ENCODE peak calls at places on chromosome 16, in nine cellular contexts. B is cardiac muscle cell, O is SK-N-SH, F is fibroblast of lung, N is neural progenitor cell, M is esophagus muscularis mucosa, Y is gastrocnemius medialis, K is PC-9, W is WERI-Rb-1. R is an unnamed sample. For H3K27me3, the result is how much of the 10 kb centered on the place peaks cover.

GRCh38 chr16:65961491-65962143 is 404.9 kb upstream of the CDH5 start:
- DNase-seq in N (no peak), O (no peak), Y (no peak), M (no peak), K (no peak), F (no peak), W (no peak), B (no peak), R (no peak)

GRCh38 chr16:50591800-50592771 is 43.9 kb downstream of the NKD1 start:
- DNase-seq in W (no peak), Y (no peak), M (no peak), F (no peak), N (no peak), B (no peak), K (no peak), O (peak), R (no peak)

GRCh38 chr16:84396537-84397008 is 28.2 kb downstream of the ATP2C2 start:
- DNase-seq in W (no peak), N (peak), B (peak), F (no peak), M (no peak), K (peak), Y (no peak), O (no peak), R (peak)

GRCh38 chr16:84970447-84971127 is 40.7 kb downstream of the ZDHHC7 start:
- DNase-seq in W (peak), O (peak), M (no peak), B (peak), N (peak), Y (peak), K (peak), F (peak), R (no peak)

GRCh38 chr16:89971495-89972243 is 23.1 kb downstream of the DEF8 start:
- DNase-seq in O (no peak), F (no peak), Y (no peak), W (no peak), N (no peak), B (no peak), M (no peak), K (no peak), R (peak)

GRCh38 chr16:3070608-3071111 is 5.2 kb downstream of the IL32 start:
- DNase-seq in N (no peak), M (no peak), Y (no peak), W (no peak), F (no peak), O (no peak), K (no peak), B (no peak), R (no peak)

GRCh38 chr16:73217654-73218053 is 169.7 kb upstream of the ZFHX3 start:
- DNase-seq in M (no peak), O (no peak), Y (no peak), F (no peak), B (no peak), W (no peak), K (no peak), N (peak), R (no peak)

GRCh38 chr16:48907906-48908634 is 298.1 kb upstream of the N4BP1 start:
- DNase-seq in W (no peak), F (no peak), M (no peak), B (no peak), N (no peak), Y (no peak), K (no peak), O (no peak), R (peak)

GRCh38 chr16:27377666-27378485 is 24.1 kb upstream of the IL21R start:
- DNase-seq in F (no peak), M (no peak), B (no peak), O (no peak), W (no peak), N (no peak), Y (no peak), K (no peak), R (no peak)

GRCh38 chr16:88601313-88602036 is 31.3 kb downstream of the ZC3H18 start:
- DNase-seq in W (no peak), N (no peak), Y (no peak), O (no peak), B (no peak), F (no peak), M (no peak), K (no peak), R (no peak)

GRCh38 chr16:84375773-84376172 is 7.4 kb downstream of the ATP2C2 start:
- DNase-seq in K (no peak), N (no peak), W (no peak), F (no peak), Y (no peak), M (no peak), B (no peak), O (no peak), R (no peak)

GRCh38 chr16:88842308-88842756 is 14.4 kb downstream of the GALNS start:
- DNase-seq in K (no peak), F (no peak), O (no peak), M (no peak), Y (no peak), N (no peak), B (no peak), W (no peak), R (no peak)

GRCh38 chr16:776824-777223 is 11.4 kb downstream of the RPUSD1 start:
- DNase-seq in W (no peak), K (no peak), F (no peak), M (no peak), O (no peak), N (no peak), Y (no peak), B (no peak), R (no peak)

GRCh38 chr16:89574681-89575246 is 794 bp upstream of the CPNE7 start:
- DNase-seq in W (no peak), B (peak), F (peak), Y (no peak), O (no peak), N (peak), M (no peak), K (peak), R (no peak)

GRCh38 chr16:569445-570254 is at the start of gene PIGQ:
- DNase-seq in M (peak), F (peak), O (peak), W (peak), B (peak), K (peak), N (peak), Y (peak), R (no peak)

GRCh38 chr16:84383106-84383505 is 14.8 kb downstream of the ATP2C2 start:
- DNase-seq in N (no peak), W (no peak), B (no peak), M (no peak), F (no peak), K (no peak), Y (no peak), O (no peak), R (no peak)

GRCh38 chr16:9479008-9479407 is 387.6 kb downstream of the HAPSTR1 start:
- DNase-seq in K (no peak), W (no peak), F (no peak), Y (no peak), O (no peak), M (no peak), B (no peak), N (no peak), R (no peak)

GRCh38 chr16:50548659-50549560 is 714 bp downstream of the NKD1 start:
- DNase-seq in F (no peak), W (peak), B (peak), K (no peak), O (peak), N (peak), M (no peak), Y (no peak), R (no peak)

GRCh38 chr16:1981972-1982574 is 804 bp upstream of the NOXO1 start:
- DNase-seq in O (no peak), K (peak), F (no peak), B (no peak), N (no peak), Y (no peak), M (no peak), W (peak), R (no peak)

GRCh38 chr16:706189-707061 is 824 bp upstream of the FBXL16 start:
- DNase-seq in O (no peak), F (no peak), M (no peak), K (no peak), W (no peak), N (peak), Y (no peak), B (no peak), R (no peak)

GRCh38 chr16:77657016-77657415 is 65.3 kb upstream of the NUDT7 start:
- DNase-seq in F (peak), Y (no peak), W (no peak), N (peak), O (no peak), K (no peak), B (peak), M (no peak), R (no peak)

GRCh38 chr16:68331879-68332410 is 21.1 kb downstream of the PRMT7 start:
- DNase-seq in W (no peak), K (no peak), M (no peak), Y (no peak), O (no peak), F (peak), B (no peak), N (no peak), R (no peak)

GRCh38 chr16:2482181-2483107 is 7.5 kb downstream of the TBC1D24 start:
- DNase-seq in W (peak), N (no peak), B (peak), F (peak), O (peak), K (no peak), Y (peak), M (no peak), R (no peak)

GRCh38 chr16:73713817-73714495 is 582.7 kb upstream of the PSMD7 start:
- DNase-seq in O (peak), M (peak), Y (no peak), W (peak), K (no peak), N (peak), F (peak), B (peak), R (no peak)

GRCh38 chr16:3059041-3059722 is 6.3 kb upstream of the IL32 start:
- DNase-seq in N (peak), Y (peak), F (peak), O (peak), B (peak), K (peak), W (peak), M (peak), R (no peak)

GRCh38 chr16:72474511-72475123 is 302.7 kb upstream of the PMFBP1 start:
- DNase-seq in M (no peak), N (no peak), F (peak), W (no peak), K (no peak), Y (no peak), B (peak), O (no peak), R (peak)

GRCh38 chr16:85187447-85187846 is 75.2 kb upstream of the CIBAR2 start:
- DNase-seq in K (no peak), M (no peak), N (peak), W (no peak), Y (no peak), B (no peak), F (no peak), O (no peak), R (no peak)

GRCh38 chr16:53908731-53909130 is 204.8 kb downstream of the FTO start:
- DNase-seq in M (no peak), F (peak), K (no peak), Y (no peak), O (no peak), B (no peak), W (no peak), N (no peak), R (no peak)

GRCh38 chr16:68869492-68870084 is 26.3 kb downstream of the TANGO6 start:
- DNase-seq in F (no peak), K (no peak), M (no peak), O (no peak), W (no peak), N (no peak), B (no peak), Y (no peak), R (no peak)

GRCh38 chr16:88833086-88833485 is 21.4 kb upstream of the APRT start:
- DNase-seq in F (no peak), N (no peak), M (no peak), O (no peak), W (no peak), B (no peak), K (no peak), Y (no peak), R (no peak)

GRCh38 chr16:88060524-88061219 is 109.4 kb downstream of the BANP start:
- DNase-seq in O (no peak), N (peak), M (no peak), W (no peak), F (no peak), B (no peak), K (no peak), Y (no peak), R (no peak)

GRCh38 chr16:84726079-84726669 is 26.4 kb downstream of the USP10 start:
- DNase-seq in K (peak), M (peak), O (peak), Y (peak), N (peak), F (peak), B (peak), W (peak), R (no peak)

GRCh38 chr16:15716694-15717447 is 66.8 kb downstream of the NDE1 start:
- DNase-seq in O (no peak), F (no peak), W (no peak), M (no peak), Y (no peak), K (no peak), B (no peak), N (no peak), R (no peak)

GRCh38 chr16:19223235-19223847 is 55.3 kb downstream of the SYT17 start:
- DNase-seq in W (peak), Y (no peak), F (no peak), O (no peak), B (peak), K (no peak), N (peak), M (no peak), R (no peak)

GRCh38 chr16:15434425-15435215 is at the start of gene BMERB1:
- DNase-seq in Y (peak), N (peak), W (peak), K (peak), F (peak), M (no peak), O (peak), B (peak), R (peak)

GRCh38 chr16:4513086-4513860 is 25.3 kb downstream of the CDIP1 start:
- DNase-seq in B (no peak), N (no peak), Y (no peak), W (no peak), K (no peak), M (no peak), O (no peak), F (no peak), R (no peak)

GRCh38 chr16:4512473-4512872 is 26.1 kb downstream of the CDIP1 start:
- DNase-seq in W (no peak), Y (no peak), O (no peak), M (no peak), B (no peak), N (no peak), K (no peak), F (peak), R (no peak)

GRCh38 chr16:4515611-4516233 is 22.9 kb downstream of the CDIP1 start:
- DNase-seq in F (no peak), Y (no peak), O (no peak), W (no peak), M (no peak), N (no peak), K (no peak), B (peak), R (no peak)

GRCh38 chr16:4514606-4515005 is 24.0 kb downstream of the CDIP1 start:
- DNase-seq in W (no peak), B (no peak), M (no peak), K (no peak), N (no peak), F (no peak), O (no peak), Y (no peak), R (no peak)

DNA sequence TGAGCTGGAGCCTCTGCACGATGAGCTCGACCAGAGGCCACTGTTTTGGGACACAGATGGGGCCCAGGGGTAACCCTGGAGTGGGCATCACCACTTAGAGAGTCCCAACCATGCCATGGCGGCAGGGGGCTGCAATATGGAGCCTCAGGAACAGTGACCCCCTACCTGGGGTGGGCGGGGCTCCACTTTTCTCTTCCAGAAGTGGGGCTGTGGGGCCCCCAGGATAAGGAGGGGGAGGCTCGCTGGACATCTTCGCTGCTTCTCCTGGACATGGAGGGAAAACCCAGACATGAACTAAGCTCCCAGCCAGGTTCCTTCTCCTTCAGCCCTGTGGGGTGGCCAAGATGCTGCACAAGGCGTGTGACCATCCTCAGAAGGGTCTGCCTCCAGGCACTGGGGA is 24.7 kb downstream of the CDIP1 start:
- DNase-seq in B (no peak), N (no peak), Y (no peak), K (no peak), M (no peak), F (no peak), W (no peak), O (no peak), R (no peak)
- H3K27ac ChIP-seq in B (no peak), N (no peak), Y (no peak), K (no peak), M (peak), F (no peak), W (no peak), O (no peak), R (no peak)

GRCh38 chr16:58389724-58390123 is 2.5 kb upstream of the GINS3 start:
- DNase-seq in Y (no peak), B (no peak), W (no peak), F (no peak), K (no peak), N (no peak), M (no peak), O (no peak), R (no peak)
- TF ChIP-seq CTCF in Y (no peak), B (no peak), W (no peak), F (no peak), K (no peak), N (no peak), M (no peak), O (no peak), R (no peak)

GRCh38 chr16:55326261-55326802 is 2.3 kb downstream of the IRX6 start:
- DNase-seq in O (no peak), N (peak), M (no peak), W (no peak), Y (no peak), F (no peak), K (no peak), B (no peak), R (no peak)

GRCh38 chr16:55322327-55322726 is 1.7 kb upstream of the IRX6 start:
- DNase-seq in F (no peak), B (no peak), Y (no peak), K (no peak), M (no peak), W (no peak), N (no peak), O (no peak), R (no peak)

GRCh38 chr16:55323637-55324490 is at the start of gene IRX6:
- DNase-seq in Y (no peak), B (peak), W (peak), M (no peak), O (peak), K (no peak), N (peak), F (no peak), R (peak)

GRCh38 chr16:55325458-55326109 is 1.6 kb downstream of the IRX6 start:
- DNase-seq in W (no peak), M (no peak), N (no peak), K (no peak), B (no peak), F (no peak), Y (no peak), O (no peak), R (no peak)

DNA sequence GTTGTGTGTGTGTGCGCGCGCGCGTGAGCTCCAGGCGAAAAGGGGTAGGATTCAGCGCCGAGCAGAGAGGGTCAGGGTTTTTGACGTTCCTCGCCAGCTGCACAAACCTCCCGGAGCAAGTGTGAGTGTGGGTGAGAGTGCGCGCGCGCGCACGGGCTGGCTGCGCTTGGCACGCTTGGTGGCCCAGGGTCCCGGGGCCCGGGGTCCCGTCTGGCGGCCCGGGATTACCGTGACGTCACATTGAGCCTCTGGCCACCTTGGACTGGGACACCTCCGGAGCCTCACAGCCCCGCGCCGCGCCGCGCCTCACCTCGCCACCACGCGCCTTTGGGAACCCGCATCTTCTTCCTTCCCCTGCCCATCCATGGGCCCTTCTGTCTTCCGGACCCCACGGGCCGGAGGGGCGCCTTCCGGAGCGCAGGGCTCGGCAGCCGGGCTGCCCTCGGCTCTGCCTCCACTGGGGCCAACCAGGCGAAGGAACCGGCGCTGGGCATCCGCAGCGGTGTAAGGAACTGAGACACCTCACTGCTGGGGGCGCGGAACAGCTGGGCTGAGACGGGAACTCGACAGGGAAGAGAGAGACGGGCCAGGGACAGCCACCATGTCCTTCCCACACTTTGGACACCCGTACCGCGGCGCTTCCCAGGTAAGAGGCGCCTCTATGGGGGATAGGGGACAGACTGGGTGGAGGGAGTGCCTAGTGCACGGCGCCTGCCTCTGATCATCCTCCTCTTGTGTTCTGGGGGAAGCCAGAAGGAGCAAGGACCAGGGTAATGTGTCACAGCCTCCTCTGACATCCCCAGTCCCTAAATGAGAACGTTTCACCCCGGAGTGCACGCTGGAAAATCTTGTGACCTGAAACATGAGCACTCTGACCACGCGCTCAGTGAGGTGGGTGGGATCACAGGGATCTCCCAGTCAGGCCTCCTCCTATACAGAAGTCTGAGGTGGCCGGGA is 766 bp downstream of the IRX6 start:
- DNase-seq in O (peak), B (no peak), K (no peak), M (no peak), W (no peak), N (peak), Y (no peak), F (no peak), R (peak)
- H3K27me3 ChIP-seq in O (under half), B (half or more), K (under half), M (under half), W (under half), N (half or more), Y (under half), F (under half), R (half or more)

GRCh38 chr16:28839899-28840298 is 6.2 kb downstream of the TUFM start:
- DNase-seq in O (no peak), F (no peak), K (no peak), M (no peak), Y (no peak), W (no peak), B (no peak), N (no peak), R (no peak)

GRCh38 chr16:28836761-28837064 is 9.4 kb downstream of the TUFM start:
- DNase-seq in F (no peak), O (no peak), W (no peak), B (no peak), Y (no peak), N (no peak), M (no peak), K (no peak), R (no peak)

GRCh38 chr16:28837672-28838557 is 8.2 kb downstream of the TUFM start:
- DNase-seq in N (no peak), F (no peak), O (no peak), B (no peak), Y (no peak), M (no peak), K (no peak), W (no peak), R (no peak)

GRCh38 chr16:28839004-28839639 is 7.0 kb downstream of the TUFM start:
- DNase-seq in K (no peak), F (no peak), W (no peak), B (peak), Y (no peak), M (no peak), O (no peak), N (no peak), R (no peak)

DNA sequence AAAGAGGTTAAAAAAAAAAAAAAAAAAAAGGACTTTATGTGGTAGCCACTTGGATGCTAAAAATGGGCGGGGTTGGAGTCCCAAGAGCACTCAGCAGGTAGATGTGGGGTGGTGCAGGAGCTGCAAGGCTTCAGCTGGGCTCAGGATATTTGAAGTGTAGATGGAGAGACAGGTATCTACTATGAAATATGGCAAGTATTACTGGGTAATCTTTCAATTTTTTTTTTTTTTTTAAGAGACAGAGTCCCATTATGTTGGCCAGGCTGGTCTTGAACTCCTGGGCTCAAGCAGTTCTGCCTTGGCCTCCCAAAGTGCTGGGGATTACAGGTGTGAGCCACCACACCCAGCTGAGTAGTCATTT is 7.6 kb downstream of the TUFM start:
- DNase-seq in N (no peak), W (no peak), B (no peak), F (no peak), Y (no peak), K (no peak), M (no peak), O (no peak), R (no peak)
- H3K27ac ChIP-seq in N (no peak), W (no peak), B (no peak), F (no peak), Y (no peak), K (no peak), M (no peak), O (no peak), R (no peak)